ENCODE peak calls at places on chromosomes 3 and 15, in five cellular contexts. Q is uterus, H is transverse colon, A is ovary, F is adrenal gland. P is an unnamed sample. For H3K36me3, the result is how much of the 10 kb centered on the place peaks cover.

GRCh38 chr15:25059698-25060471 is 105.1 kb downstream of the SNRPN start:
- DNase-seq in Q (peak), H (no peak), A (no peak), F (no peak), P (peak)

GRCh38 chr15:34331809-34332208 is 5.8 kb downstream of the SLC12A6 start:
- DNase-seq in Q (no peak), H (no peak), A (no peak), F (no peak), P (no peak)

GRCh38 chr3:71728632-71729342 is 3.6 kb upstream of the EIF4E3 start:
- DNase-seq in Q (no peak), H (no peak), A (no peak), F (no peak), P (no peak)

GRCh38 chr3:61505197-61505596 is 56.2 kb upstream of the PTPRG start:
- DNase-seq in Q (no peak), H (no peak), A (no peak), F (no peak), P (no peak)

GRCh38 chr3:42247576-42248027 is 18.4 kb downstream of the CCK start:
- DNase-seq in Q (no peak), H (peak), A (no peak), F (peak), P (no peak)

GRCh38 chr3:53045784-53046170 is at the start of gene SFMBT1:
- DNase-seq in Q (peak), H (peak), A (peak), F (peak), P (peak)

GRCh38 chr15:36831125-36831914 is 251.9 kb downstream of the CDIN1 start:
- DNase-seq in Q (no peak), H (no peak), A (no peak), F (no peak), P (no peak)

GRCh38 chr15:88742161-88742560 is 61.1 kb upstream of the ACAN start:
- DNase-seq in Q (no peak), H (no peak), A (no peak), F (no peak), P (no peak)

GRCh38 chr3:55662683-55663082 is 175.6 kb upstream of the WNT5A start:
- DNase-seq in Q (no peak), H (no peak), A (no peak), F (no peak), P (no peak)

GRCh38 chr15:25501828-25502446 is 63.1 kb upstream of the UBE3A start:
- DNase-seq in Q (no peak), H (no peak), A (no peak), F (no peak), P (no peak)

GRCh38 chr3:146517684-146518435 is 26.5 kb downstream of the PLSCR1 start:
- DNase-seq in Q (no peak), H (no peak), A (no peak), F (no peak), P (no peak)

GRCh38 chr3:194053136-194053535 is 82.8 kb upstream of the HES1 start:
- DNase-seq in Q (no peak), H (no peak), A (no peak), F (no peak), P (no peak)

GRCh38 chr3:42745776-42746454 is 27.1 kb downstream of the CCDC13 start:
- DNase-seq in Q (peak), H (no peak), A (no peak), F (no peak), P (no peak)

GRCh38 chr3:132556467-132557159 is 40.5 kb upstream of the ACKR4 start:
- DNase-seq in Q (peak), H (no peak), A (no peak), F (no peak), P (no peak)

GRCh38 chr15:73941044-73941443 is 14.8 kb downstream of the LOXL1 start:
- DNase-seq in Q (no peak), H (no peak), A (no peak), F (no peak), P (no peak)

GRCh38 chr15:72237286-72238224 is 6.6 kb upstream of the PKM start:
- DNase-seq in Q (peak), H (peak), A (no peak), F (peak), P (peak)

GRCh38 chr3:123610331-123610730 is 25.5 kb upstream of the HACD2 start:
- DNase-seq in Q (no peak), H (no peak), A (no peak), F (no peak), P (no peak)

GRCh38 chr15:98142584-98142983 is 182.1 kb downstream of the ARRDC4 start:
- DNase-seq in Q (no peak), H (no peak), A (no peak), F (no peak), P (no peak)
- TF ChIP-seq CTCF in Q (no peak), H (no peak), A (no peak), F (no peak), P (no peak)

GRCh38 chr3:179766416-179767133 is 113.7 kb downstream of the USP13 start:
- DNase-seq in Q (no peak), H (no peak), A (no peak), F (no peak), P (no peak)
- H3K36me3 ChIP-seq in Q (under half), H (under half), A (under half), F (under half), P (under half)

GRCh38 chr3:126070146-126070545 is 13.8 kb downstream of the SLC41A3 start:
- DNase-seq in Q (no peak), H (no peak), A (no peak), F (no peak), P (no peak)
- TF ChIP-seq POLR2A in Q (no peak), H (no peak), A (no peak), F (no peak), P (no peak)

GRCh38 chr3:171876651-171877272 is 33.6 kb downstream of the TMEM212 start:
- DNase-seq in Q (no peak), H (no peak), A (no peak), F (no peak), P (no peak)
- TF ChIP-seq CTCF in Q (no peak), H (no peak), A (no peak), F (no peak), P (no peak)

DNA sequence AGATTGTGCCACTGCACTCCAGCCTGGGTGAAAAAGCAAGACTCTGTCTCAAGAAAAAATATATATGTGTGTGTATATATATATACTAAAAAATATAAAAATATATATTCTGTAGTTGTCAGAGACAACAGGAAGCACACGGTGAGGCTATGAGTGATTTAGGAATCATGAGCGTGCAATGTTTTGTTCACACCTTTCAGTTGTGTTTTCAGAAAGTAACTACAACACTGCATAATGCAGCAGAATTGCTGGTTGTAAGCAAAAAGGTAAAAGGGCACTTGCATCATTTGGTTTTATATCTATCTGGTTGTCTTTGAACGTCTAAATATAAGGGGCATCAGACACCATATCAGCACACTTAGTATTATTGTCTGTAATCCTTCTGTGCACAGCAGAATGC is 44.7 kb downstream of the CCR3 start:
- DNase-seq in Q (no peak), H (no peak), A (no peak), F (no peak), P (no peak)
- H3K36me3 ChIP-seq in Q (under half), H (under half), A (under half), F (under half), P (under half)

P was measured in suprapubic skin.